ENCODE peak calls at places on chromosomes 5 and 9, in six cellular contexts. V, X, Q, R, L and Z are unnamed samples.

GRCh38 chr5:29402270-29402669 is 1791.2 kb upstream of the CDH6 start:
- DNase-seq in V (no peak), X (no peak), Q (no peak), R (no peak), L (no peak), Z (no peak)

GRCh38 chr9:6354072-6354686 is 26.0 kb downstream of the TPD52L3 start:
- DNase-seq in V (peak), X (peak), Q (peak), R (peak), L (no peak), Z (peak)

GRCh38 chr9:18274693-18275092 is 199.3 kb upstream of the ADAMTSL1 start:
- DNase-seq in V (no peak), X (no peak), Q (no peak), R (no peak), L (no peak), Z (no peak)

GRCh38 chr9:127555830-127556820 is 56.0 kb upstream of the STXBP1 start:
- DNase-seq in V (peak), X (no peak), Q (peak), R (peak), L (no peak), Z (peak)

GRCh38 chr9:109010676-109011655 is 2.3 kb downstream of the CTNNAL1 start:
- DNase-seq in V (peak), X (peak), Q (no peak), R (no peak), L (no peak), Z (peak)

GRCh38 chr5:52497133-52497693 is 290.5 kb upstream of the ITGA1 start:
- DNase-seq in V (no peak), X (no peak), Q (no peak), R (no peak), L (no peak), Z (no peak)

GRCh38 chr9:91711755-91712591 is 238.1 kb downstream of the ROR2 start:
- DNase-seq in V (peak), X (peak), Q (no peak), R (no peak), L (no peak), Z (no peak)

GRCh38 chr5:144275329-144275728 is 104.7 kb downstream of the KCTD16 start:
- DNase-seq in V (no peak), X (no peak), Q (no peak), R (no peak), L (no peak), Z (no peak)